ENCODE peak calls at places on chromosomes 13 and 19, in six cellular contexts. P, F, K, C, U and S are unnamed samples.

GRCh38 chr19:11165486-11166030 is 10.0 kb upstream of the SPC24 start:
- DNase-seq in P (no peak), F (no peak), K (peak), C (no peak), U (no peak), S (no peak)

GRCh38 chr13:41465215-41465907 is 8.0 kb downstream of the RGCC start:
- DNase-seq in P (peak), F (no peak), K (peak), C (peak), U (peak), S (peak)

GRCh38 chr13:33179463-33179862 is 106.1 kb downstream of the STARD13 start:
- DNase-seq in P (no peak), F (no peak), K (no peak), C (no peak), U (no peak), S (no peak)

GRCh38 chr19:13622727-13623126 is 116.4 kb upstream of the CACNA1A start:
- DNase-seq in P (no peak), F (no peak), K (no peak), C (no peak), U (no peak), S (no peak)

GRCh38 chr13:31827707-31828106 is 88.4 kb downstream of the RXFP2 start:
- DNase-seq in P (no peak), F (no peak), K (no peak), C (no peak), U (no peak), S (no peak)

GRCh38 chr13:59038824-59039223 is 1124.9 kb downstream of the DIAPH3 start:
- DNase-seq in P (no peak), F (no peak), K (no peak), C (peak), U (no peak), S (peak)

GRCh38 chr19:1259206-1259872 is 9.8 kb upstream of the CIRBP start:
- DNase-seq in P (peak), F (no peak), K (peak), C (no peak), U (peak), S (peak)

GRCh38 chr19:40542197-40542859 is 34.3 kb upstream of the SHKBP1 start:
- DNase-seq in P (no peak), F (peak), K (peak), C (no peak), U (no peak), S (peak)

GRCh38 chr19:6734096-6734696 is 3.2 kb downstream of the GPR108 start:
- DNase-seq in P (no peak), F (no peak), K (no peak), C (no peak), U (no peak), S (no peak)

GRCh38 chr19:56367829-56368711 is 25.3 kb downstream of the ZNF582 start:
- DNase-seq in P (peak), F (peak), K (peak), C (peak), U (peak), S (peak)

GRCh38 chr19:10543420-10544241 is at the start of gene ATG4D:
- DNase-seq in P (peak), F (peak), K (peak), C (no peak), U (peak), S (peak)

GRCh38 chr13:73618275-73618865 is 515.8 kb downstream of the KLF12 start:
- DNase-seq in P (no peak), F (no peak), K (no peak), C (no peak), U (no peak), S (no peak)

GRCh38 chr13:113602291-113602970 is 17.9 kb downstream of the TFDP1 start:
- DNase-seq in P (no peak), F (no peak), K (no peak), C (no peak), U (no peak), S (no peak)

GRCh38 chr13:110128546-110128945 is 178.4 kb downstream of the COL4A1 start:
- DNase-seq in P (no peak), F (no peak), K (no peak), C (no peak), U (no peak), S (peak)

GRCh38 chr13:30376426-30377311 is 45.6 kb upstream of the UBE2L5 start:
- DNase-seq in P (peak), F (no peak), K (no peak), C (no peak), U (peak), S (no peak)

GRCh38 chr19:41548954-41549688 is 26.8 kb upstream of the CEACAM21 start:
- DNase-seq in P (peak), F (no peak), K (no peak), C (no peak), U (peak), S (no peak)

GRCh38 chr13:33610471-33611015 is 207.4 kb upstream of the RFC3 start:
- DNase-seq in P (no peak), F (peak), K (peak), C (no peak), U (no peak), S (peak)

GRCh38 chr19:39498262-39499081 is at the start of gene DLL3:
- DNase-seq in P (no peak), F (no peak), K (peak), C (no peak), U (no peak), S (no peak)

GRCh38 chr19:7869910-7870511 is 4.2 kb downstream of the PRR36 start:
- DNase-seq in P (peak), F (no peak), K (peak), C (no peak), U (peak), S (no peak)

GRCh38 chr19:49481020-49481683 is 6.3 kb upstream of the RPL13A start:
- DNase-seq in P (no peak), F (no peak), K (no peak), C (no peak), U (no peak), S (no peak)

GRCh38 chr19:30222428-30222873 is 149.7 kb upstream of the ZNF536 start:
- DNase-seq in P (peak), F (no peak), K (no peak), C (no peak), U (no peak), S (no peak)

GRCh38 chr13:21074601-21075302 is 13.4 kb upstream of the LATS2 start:
- DNase-seq in P (no peak), F (no peak), K (peak), C (no peak), U (peak), S (no peak)

GRCh38 chr13:95496485-95496884 is 56.0 kb upstream of the CLDN10 start:
- DNase-seq in P (no peak), F (no peak), K (no peak), C (no peak), U (no peak), S (no peak)

GRCh38 chr19:41226053-41226873 is 7.2 kb downstream of the AXL start:
- DNase-seq in P (no peak), F (no peak), K (peak), C (peak), U (peak), S (peak)

GRCh38 chr19:28023064-28023463 is 1189.9 kb downstream of the UQCRFS1 start:
- DNase-seq in P (no peak), F (no peak), K (peak), C (peak), U (no peak), S (peak)

GRCh38 chr13:31242342-31242741 is 42.6 kb downstream of the B3GLCT start:
- DNase-seq in P (no peak), F (no peak), K (peak), C (no peak), U (no peak), S (no peak)

GRCh38 chr19:15673176-15673654 is 328 bp downstream of the CYP4F12 start:
- DNase-seq in P (no peak), F (no peak), K (no peak), C (no peak), U (no peak), S (no peak)